ENCODE peak calls at places on chromosomes 1 and 21, in six cellular contexts. N is stimulated activated CD4-positive, alpha-beta T cell treated with anti-CD3 and anti-CD28 coated beads, Interleukin-2, amount 100 ng/mL, for 48 hours; Z is omental fat pad; I is kidney tubule cell; C is activated T-cell treated with anti-CD3 and anti-CD28 coated beads, Interleukin-2, amount 50 U/mL, for 48 hours; U is GOT3. R is an unnamed sample.

GRCh38 chr21:36478207-36478701 is 1.7 kb downstream of the CLDN14 start:
- DNase-seq in I (peak), Z (no peak), N (peak), C (peak), U (no peak), R (no peak)

GRCh38 chr1:214066190-214066589 is 78.4 kb downstream of the PROX1 start:
- DNase-seq in C (no peak), U (no peak), Z (no peak), I (no peak), N (no peak), R (no peak)

GRCh38 chr1:111442457-111442856 is 6.6 kb downstream of the WDR77 start:
- DNase-seq in C (peak), U (no peak), I (no peak), Z (no peak), N (no peak), R (no peak)

GRCh38 chr1:192003295-192004083 is 154.8 kb upstream of the RGS18 start:
- DNase-seq in N (no peak), Z (no peak), I (no peak), U (no peak), C (no peak), R (no peak)

GRCh38 chr1:13901041-13901440 is 201.1 kb downstream of the PRDM2 start:
- DNase-seq in Z (no peak), U (no peak), I (no peak), N (no peak), C (no peak), R (no peak)

GRCh38 chr21:46368533-46369285 is 44.8 kb downstream of the PCNT start:
- DNase-seq in N (peak), I (peak), U (no peak), Z (no peak), C (peak), R (no peak)

GRCh38 chr1:145777357-145778145 is 46.3 kb downstream of the RNF115 start:
- DNase-seq in U (no peak), I (no peak), N (no peak), Z (no peak), C (no peak), R (no peak)

GRCh38 chr1:166488327-166488726 is 321.5 kb upstream of the FAM78B start:
- DNase-seq in I (peak), U (no peak), N (no peak), Z (no peak), C (no peak), R (no peak)

GRCh38 chr1:111894497-111894896 is 95.0 kb downstream of the KCND3 start:
- DNase-seq in U (no peak), N (no peak), Z (no peak), C (no peak), I (no peak), R (no peak)

GRCh38 chr1:45752441-45753052 is 2.1 kb upstream of the IPP start:
- DNase-seq in Z (no peak), N (no peak), U (no peak), C (no peak), I (no peak), R (no peak)

GRCh38 chr1:229012823-229013222 is 258.1 kb upstream of the RAB4A start:
- DNase-seq in Z (no peak), C (no peak), N (no peak), I (no peak), U (no peak), R (no peak)

GRCh38 chr1:248755505-248755904 is at the start of gene LYPD8:
- DNase-seq in N (no peak), U (no peak), I (no peak), C (no peak), Z (no peak), R (no peak)

GRCh38 chr1:214002060-214002459 is 14.3 kb downstream of the PROX1 start:
- DNase-seq in I (no peak), U (no peak), N (no peak), Z (no peak), C (no peak), R (no peak)

GRCh38 chr1:233087001-233087881 is 136.8 kb downstream of the NTPCR start:
- DNase-seq in C (no peak), N (no peak), Z (no peak), I (no peak), U (no peak), R (no peak)

GRCh38 chr1:230464618-230465017 is 38.5 kb upstream of the PGBD5 start:
- DNase-seq in N (no peak), U (no peak), I (peak), C (no peak), Z (no peak), R (no peak)

GRCh38 chr1:235105051-235106043 is 23.3 kb downstream of the TOMM20 start:
- DNase-seq in C (no peak), I (peak), Z (no peak), N (no peak), U (no peak), R (no peak)

GRCh38 chr21:42049578-42050430 is 21.3 kb upstream of the UMODL1 start:
- DNase-seq in N (no peak), U (no peak), I (no peak), C (no peak), Z (no peak), R (no peak)

GRCh38 chr1:93588206-93588605 is 93.4 kb downstream of the BCAR3 start:
- DNase-seq in C (peak), Z (no peak), N (no peak), U (no peak), I (peak), R (no peak)

GRCh38 chr1:203368624-203369451 is 17.9 kb upstream of the FMOD start:
- DNase-seq in Z (no peak), N (no peak), C (no peak), I (no peak), U (no peak), R (no peak)

GRCh38 chr21:34319585-34319984 is 44.2 kb upstream of the KCNE2 start:
- DNase-seq in U (no peak), I (no peak), N (no peak), Z (no peak), C (no peak), R (no peak)

GRCh38 chr1:54289939-54290233 is 89.9 kb downstream of the MRPL37 start:
- DNase-seq in N (no peak), C (no peak), U (no peak), I (no peak), Z (no peak), R (no peak)

GRCh38 chr1:70204139-70204538 is 1.2 kb downstream of the LRRC40 start:
- DNase-seq in N (no peak), Z (no peak), C (no peak), U (no peak), I (no peak), R (no peak)

GRCh38 chr1:208029381-208030319 is 118.7 kb upstream of the CD34 start:
- DNase-seq in Z (no peak), C (no peak), N (no peak), I (peak), U (no peak), R (no peak)

GRCh38 chr1:218369688-218370511 is 24.8 kb downstream of the TGFB2 start:
- DNase-seq in C (no peak), I (peak), Z (no peak), U (no peak), N (no peak), R (no peak)

GRCh38 chr1:44730741-44731512 is at the start of gene RNU5D-1:
- DNase-seq in Z (peak), N (peak), I (peak), U (peak), C (peak), R (peak)

GRCh38 chr21:42160950-42161225 is 58.1 kb upstream of the ABCG1 start:
- DNase-seq in C (no peak), U (no peak), Z (no peak), N (no peak), I (no peak), R (no peak)

GRCh38 chr1:183571678-183572268 is 18.5 kb downstream of the NCF2 start:
- DNase-seq in C (no peak), I (peak), Z (no peak), U (no peak), N (no peak), R (no peak)

GRCh38 chr1:234697741-234698140 is 87.8 kb upstream of the IRF2BP2 start:
- DNase-seq in C (no peak), U (no peak), N (no peak), Z (no peak), I (no peak), R (no peak)

GRCh38 chr1:166122873-166123466 is 43.8 kb downstream of the FAM78B start:
- DNase-seq in I (no peak), U (no peak), Z (no peak), C (no peak), N (no peak), R (peak)

GRCh38 chr1:172090511-172090817 is 249.2 kb downstream of the DNM3 start:
- DNase-seq in I (no peak), U (no peak), C (no peak), N (no peak), Z (no peak), R (no peak)

GRCh38 chr1:25433389-25434186 is 2.9 kb downstream of the MACO1 start:
- DNase-seq in I (peak), Z (no peak), U (no peak), N (no peak), C (no peak), R (no peak)

GRCh38 chr1:32960819-32961355 is 3.7 kb downstream of the RNF19B start:
- DNase-seq in Z (no peak), N (no peak), C (no peak), I (no peak), U (no peak), R (no peak)

GRCh38 chr21:46159841-46160562 is 4.6 kb upstream of the FTCD start:
- DNase-seq in C (peak), N (no peak), U (no peak), Z (peak), I (no peak), R (no peak)

GRCh38 chr1:224736619-224737352 is 120.7 kb downstream of the CNIH3 start:
- DNase-seq in N (no peak), C (no peak), I (no peak), Z (no peak), U (peak), R (no peak)